ENCODE peak calls at places on chromosomes 5 and 9, in four cellular contexts. One of them, this sample, is unnamed.

GRCh38 chr5:16140417-16140816 is 39.2 kb downstream of the MARCHF11 start:
- DNase-seq in globus pallidus: no peak
- DNase-seq in stimulated activated CD4-positive, alpha-beta T cell treated with anti-CD3 and anti-CD28 coated beads, Interleukin-4, amount 100 ng/mL, for 48 hours: no peak
- DNase-seq in NCI-H748 treated with DMSO at 0.1 percent for 48 hours: no peak
- DNase-seq in this sample: no peak

GRCh38 chr5:91381774-91382492 is 1.2 kb downstream of the ARRDC3 start:
- DNase-seq in globus pallidus: peak
- DNase-seq in stimulated activated CD4-positive, alpha-beta T cell treated with anti-CD3 and anti-CD28 coated beads, Interleukin-4, amount 100 ng/mL, for 48 hours: peak
- DNase-seq in NCI-H748 treated with DMSO at 0.1 percent for 48 hours: peak
- DNase-seq in this sample: peak

GRCh38 chr9:69204869-69205268 is 30.8 kb downstream of the TJP2 start:
- DNase-seq in globus pallidus: peak
- DNase-seq in stimulated activated CD4-positive, alpha-beta T cell treated with anti-CD3 and anti-CD28 coated beads, Interleukin-4, amount 100 ng/mL, for 48 hours: no peak
- DNase-seq in NCI-H748 treated with DMSO at 0.1 percent for 48 hours: no peak
- DNase-seq in this sample: no peak

GRCh38 chr5:118115791-118116190 is 872.6 kb downstream of the DTWD2 start:
- DNase-seq in globus pallidus: no peak
- DNase-seq in stimulated activated CD4-positive, alpha-beta T cell treated with anti-CD3 and anti-CD28 coated beads, Interleukin-4, amount 100 ng/mL, for 48 hours: no peak
- DNase-seq in NCI-H748 treated with DMSO at 0.1 percent for 48 hours: no peak
- DNase-seq in this sample: no peak

GRCh38 chr5:45225571-45226031 is 416.9 kb downstream of the MRPS30 start:
- DNase-seq in globus pallidus: no peak
- DNase-seq in stimulated activated CD4-positive, alpha-beta T cell treated with anti-CD3 and anti-CD28 coated beads, Interleukin-4, amount 100 ng/mL, for 48 hours: no peak
- DNase-seq in NCI-H748 treated with DMSO at 0.1 percent for 48 hours: no peak
- DNase-seq in this sample: no peak

GRCh38 chr5:80588858-80589540 is 18.9 kb upstream of the ANKRD34B start:
- DNase-seq in globus pallidus: no peak
- DNase-seq in stimulated activated CD4-positive, alpha-beta T cell treated with anti-CD3 and anti-CD28 coated beads, Interleukin-4, amount 100 ng/mL, for 48 hours: no peak
- DNase-seq in NCI-H748 treated with DMSO at 0.1 percent for 48 hours: no peak
- DNase-seq in this sample: no peak

GRCh38 chr5:56323505-56323904 is 90.4 kb upstream of the ANKRD55 start:
- DNase-seq in globus pallidus: no peak
- DNase-seq in stimulated activated CD4-positive, alpha-beta T cell treated with anti-CD3 and anti-CD28 coated beads, Interleukin-4, amount 100 ng/mL, for 48 hours: no peak
- DNase-seq in NCI-H748 treated with DMSO at 0.1 percent for 48 hours: no peak
- DNase-seq in this sample: no peak

GRCh38 chr9:88243736-88244135 is 105.5 kb upstream of the SPATA31C2 start:
- DNase-seq in globus pallidus: no peak
- DNase-seq in stimulated activated CD4-positive, alpha-beta T cell treated with anti-CD3 and anti-CD28 coated beads, Interleukin-4, amount 100 ng/mL, for 48 hours: no peak
- DNase-seq in NCI-H748 treated with DMSO at 0.1 percent for 48 hours: no peak
- DNase-seq in this sample: no peak

GRCh38 chr5:14665110-14665822 is 748 bp downstream of the OTULIN start:
- DNase-seq in globus pallidus: peak
- DNase-seq in stimulated activated CD4-positive, alpha-beta T cell treated with anti-CD3 and anti-CD28 coated beads, Interleukin-4, amount 100 ng/mL, for 48 hours: no peak
- DNase-seq in NCI-H748 treated with DMSO at 0.1 percent for 48 hours: peak
- DNase-seq in this sample: peak

GRCh38 chr5:28750236-28750635 is 1711.8 kb upstream of the CDH9 start:
- DNase-seq in globus pallidus: no peak
- DNase-seq in stimulated activated CD4-positive, alpha-beta T cell treated with anti-CD3 and anti-CD28 coated beads, Interleukin-4, amount 100 ng/mL, for 48 hours: no peak
- DNase-seq in NCI-H748 treated with DMSO at 0.1 percent for 48 hours: no peak
- DNase-seq in this sample: no peak

GRCh38 chr5:73955447-73955846 is 329.5 kb downstream of the ARHGEF28 start:
- DNase-seq in globus pallidus: no peak
- DNase-seq in stimulated activated CD4-positive, alpha-beta T cell treated with anti-CD3 and anti-CD28 coated beads, Interleukin-4, amount 100 ng/mL, for 48 hours: no peak
- DNase-seq in NCI-H748 treated with DMSO at 0.1 percent for 48 hours: no peak
- DNase-seq in this sample: no peak

GRCh38 chr5:39506216-39506615 is 81.4 kb upstream of the DAB2 start:
- DNase-seq in globus pallidus: no peak
- DNase-seq in stimulated activated CD4-positive, alpha-beta T cell treated with anti-CD3 and anti-CD28 coated beads, Interleukin-4, amount 100 ng/mL, for 48 hours: no peak
- DNase-seq in NCI-H748 treated with DMSO at 0.1 percent for 48 hours: no peak
- DNase-seq in this sample: no peak

GRCh38 chr9:88810826-88811225 is 180.4 kb upstream of the S1PR3 start:
- DNase-seq in globus pallidus: no peak
- DNase-seq in stimulated activated CD4-positive, alpha-beta T cell treated with anti-CD3 and anti-CD28 coated beads, Interleukin-4, amount 100 ng/mL, for 48 hours: no peak
- DNase-seq in NCI-H748 treated with DMSO at 0.1 percent for 48 hours: no peak
- DNase-seq in this sample: no peak

GRCh38 chr9:92170848-92171247 is 55.6 kb upstream of the SPTLC1 start:
- DNase-seq in globus pallidus: no peak
- DNase-seq in stimulated activated CD4-positive, alpha-beta T cell treated with anti-CD3 and anti-CD28 coated beads, Interleukin-4, amount 100 ng/mL, for 48 hours: no peak
- DNase-seq in NCI-H748 treated with DMSO at 0.1 percent for 48 hours: no peak
- DNase-seq in this sample: no peak

GRCh38 chr5:33091571-33092363 is 349.0 kb upstream of the TARS1 start:
- DNase-seq in globus pallidus: no peak
- DNase-seq in stimulated activated CD4-positive, alpha-beta T cell treated with anti-CD3 and anti-CD28 coated beads, Interleukin-4, amount 100 ng/mL, for 48 hours: no peak
- DNase-seq in NCI-H748 treated with DMSO at 0.1 percent for 48 hours: no peak
- DNase-seq in this sample: no peak

GRCh38 chr5:141846031-141846430 is 32.2 kb downstream of the PCDH1 start:
- DNase-seq in globus pallidus: peak
- DNase-seq in stimulated activated CD4-positive, alpha-beta T cell treated with anti-CD3 and anti-CD28 coated beads, Interleukin-4, amount 100 ng/mL, for 48 hours: no peak
- DNase-seq in NCI-H748 treated with DMSO at 0.1 percent for 48 hours: peak
- DNase-seq in this sample: peak

GRCh38 chr9:113988951-113989780 is 88.9 kb downstream of the AMBP start:
- DNase-seq in globus pallidus: no peak
- DNase-seq in stimulated activated CD4-positive, alpha-beta T cell treated with anti-CD3 and anti-CD28 coated beads, Interleukin-4, amount 100 ng/mL, for 48 hours: no peak
- DNase-seq in NCI-H748 treated with DMSO at 0.1 percent for 48 hours: no peak
- DNase-seq in this sample: no peak

GRCh38 chr5:76691470-76692273 is 24.3 kb upstream of the F2R start:
- DNase-seq in globus pallidus: no peak
- DNase-seq in stimulated activated CD4-positive, alpha-beta T cell treated with anti-CD3 and anti-CD28 coated beads, Interleukin-4, amount 100 ng/mL, for 48 hours: no peak
- DNase-seq in NCI-H748 treated with DMSO at 0.1 percent for 48 hours: no peak
- DNase-seq in this sample: no peak